ENCODE peak calls at places on chromosome 12, in five cellular contexts. F is T-cell, T is SK-N-SH, P is suprapubic skin, I is occipital lobe. E is an unnamed sample.

GRCh38 chr12:106671840-106672239 is 89.0 kb downstream of the RFX4 start:
- DNase-seq in F (no peak), T (no peak), P (no peak), I (no peak), E (no peak)

GRCh38 chr12:90652280-90652679 is 302.7 kb downstream of the CCER1 start:
- DNase-seq in F (no peak), T (no peak), P (no peak), I (no peak), E (no peak)

GRCh38 chr12:14364583-14365271 is 755 bp upstream of the ATF7IP start:
- DNase-seq in F (no peak), T (no peak), P (no peak), I (no peak), E (no peak)

GRCh38 chr12:31117203-31118011 is 43.7 kb downstream of the DDX11 start:
- DNase-seq in F (peak), T (peak), P (no peak), I (no peak), E (peak)

GRCh38 chr12:130780880-130781575 is 58.0 kb downstream of the STX2 start:
- DNase-seq in F (no peak), T (no peak), P (no peak), I (peak), E (no peak)

GRCh38 chr12:55822228-55822627 is 4.4 kb downstream of the ORMDL2 start:
- DNase-seq in F (no peak), T (no peak), P (no peak), I (no peak), E (no peak)

GRCh38 chr12:20058068-20058467 is 310.3 kb upstream of the PDE3A start:
- DNase-seq in F (no peak), T (no peak), P (no peak), I (no peak), E (no peak)

GRCh38 chr12:19529933-19530630 is 90.8 kb downstream of the AEBP2 start:
- DNase-seq in F (no peak), T (peak), P (no peak), I (no peak), E (no peak)

GRCh38 chr12:93113317-93114006 is 184.4 kb upstream of the EEA1 start:
- DNase-seq in F (no peak), T (no peak), P (no peak), I (no peak), E (no peak)

GRCh38 chr12:42921741-42922511 is 332.4 kb upstream of the PRICKLE1 start:
- DNase-seq in F (no peak), T (peak), P (no peak), I (no peak), E (no peak)

GRCh38 chr12:56836317-56836716 is 73.2 kb downstream of the HSD17B6 start:
- DNase-seq in F (no peak), T (no peak), P (no peak), I (no peak), E (no peak)

GRCh38 chr12:43653917-43654316 is 101.9 kb upstream of the ADAMTS20 start:
- DNase-seq in F (no peak), T (peak), P (no peak), I (no peak), E (no peak)